ENCODE peak calls at places on chromosomes 13 and 19, in nine cellular contexts. F, B, X, Q, N, M, L, K and O are unnamed samples. For H3K27me3, the result is how much of the 10 kb centered on the place peaks cover.

GRCh38 chr13:103403814-103404213 is 337.6 kb upstream of the SLC10A2 start:
- DNase-seq in F (no peak), B (no peak), X (no peak), Q (no peak), N (no peak), M (no peak), L (no peak), K (no peak), O (no peak)

GRCh38 chr19:49553451-49554271 is 25.9 kb downstream of the RCN3 start:
- DNase-seq in F (peak), B (no peak), X (no peak), Q (no peak), N (peak), M (peak), L (peak), K (no peak), O (no peak)

GRCh38 chr19:7842661-7843294 is 12.8 kb downstream of the EVI5L start:
- DNase-seq in F (no peak), B (no peak), X (no peak), Q (no peak), N (no peak), M (no peak), L (no peak), K (no peak), O (no peak)

GRCh38 chr19:3243851-3244700 is 19.6 kb downstream of the CELF5 start:
- DNase-seq in F (peak), B (peak), X (no peak), Q (no peak), N (peak), M (peak), L (peak), K (peak), O (no peak)

GRCh38 chr19:10104665-10105221 is 1.4 kb upstream of the PPAN start:
- DNase-seq in F (no peak), B (no peak), X (no peak), Q (no peak), N (peak), M (no peak), L (no peak), K (peak), O (no peak)

GRCh38 chr13:44160549-44161278 is 212.9 kb upstream of the SERP2 start:
- DNase-seq in F (no peak), B (no peak), X (no peak), Q (no peak), N (no peak), M (no peak), L (no peak), K (no peak), O (peak)

GRCh38 chr13:49302817-49303216 is 55.1 kb downstream of the CDADC1 start:
- DNase-seq in F (no peak), B (no peak), X (no peak), Q (no peak), N (no peak), M (no peak), L (no peak), K (no peak), O (no peak)

GRCh38 chr13:100212904-100213538 is 124.1 kb downstream of the PCCA start:
- DNase-seq in F (no peak), B (no peak), X (no peak), Q (no peak), N (no peak), M (no peak), L (no peak), K (no peak), O (no peak)

GRCh38 chr19:17109962-17110598 is 34.5 kb downstream of the MYO9B start:
- DNase-seq in F (no peak), B (no peak), X (no peak), Q (peak), N (no peak), M (no peak), L (no peak), K (no peak), O (no peak)

GRCh38 chr13:70415141-70415540 is 306.9 kb upstream of the KLHL1 start:
- DNase-seq in F (no peak), B (no peak), X (no peak), Q (no peak), N (no peak), M (no peak), L (no peak), K (no peak), O (no peak)

GRCh38 chr19:48965806-48966540 is 864 bp downstream of the FTL start:
- DNase-seq in F (peak), B (peak), X (peak), Q (peak), N (peak), M (peak), L (peak), K (peak), O (no peak)

GRCh38 chr13:66036024-66036614 is 1194.0 kb downstream of the PCDH9 start:
- DNase-seq in F (peak), B (peak), X (no peak), Q (no peak), N (no peak), M (no peak), L (no peak), K (no peak), O (no peak)

GRCh38 chr19:5308471-5309437 is 31.9 kb downstream of the PTPRS start:
- DNase-seq in F (peak), B (no peak), X (no peak), Q (peak), N (no peak), M (peak), L (peak), K (no peak), O (no peak)

GRCh38 chr13:26853272-26853818 is 92.8 kb upstream of the GPR12 start:
- DNase-seq in F (no peak), B (no peak), X (no peak), Q (no peak), N (no peak), M (no peak), L (no peak), K (no peak), O (no peak)
- H3K27me3 ChIP-seq in F (under half), B (under half), X (under half), Q (half or more), N (under half), M (under half), L (under half), K (under half), O (under half)

DNA sequence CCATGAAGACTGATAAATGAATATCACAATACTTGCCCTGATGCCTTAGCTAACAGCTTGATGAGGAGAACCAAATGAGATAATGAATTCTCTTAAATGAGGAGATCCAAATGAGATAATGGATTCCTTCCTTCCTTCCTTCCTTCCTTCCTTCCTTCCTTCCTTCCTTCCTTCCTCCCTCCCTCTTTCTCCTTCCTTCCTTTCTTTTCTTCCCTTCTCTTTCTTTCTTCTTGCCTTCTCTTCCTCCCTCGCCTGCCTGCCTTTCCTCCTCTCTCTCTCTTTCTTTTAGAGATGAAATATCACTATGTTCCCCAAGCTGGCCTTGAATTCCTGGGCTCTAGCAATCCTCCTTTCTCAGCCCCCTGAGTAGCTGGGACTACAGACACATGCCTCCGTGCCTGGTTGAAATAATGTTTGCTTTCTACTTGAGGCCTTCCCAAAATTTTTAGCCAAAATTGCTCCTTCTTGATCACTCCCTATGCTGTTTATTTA is 4.0 kb upstream of the SLAIN1 start:
- DNase-seq in F (no peak), B (no peak), X (no peak), Q (no peak), N (no peak), M (no peak), L (no peak), K (no peak), O (no peak)
- H3K27me3 ChIP-seq in F (under half), B (under half), X (under half), Q (under half), N (under half), M (under half), L (under half), K (under half), O (under half)

GRCh38 chr13:51220706-51221105 is 1.5 kb upstream of the FAM124A start:
- DNase-seq in F (peak), B (no peak), X (no peak), Q (no peak), N (no peak), M (no peak), L (no peak), K (no peak), O (no peak)
- H3K27me3 ChIP-seq in F (under half), B (under half), X (under half), Q (under half), N (under half), M (under half), L (under half), K (half or more), O (under half)

DNA sequence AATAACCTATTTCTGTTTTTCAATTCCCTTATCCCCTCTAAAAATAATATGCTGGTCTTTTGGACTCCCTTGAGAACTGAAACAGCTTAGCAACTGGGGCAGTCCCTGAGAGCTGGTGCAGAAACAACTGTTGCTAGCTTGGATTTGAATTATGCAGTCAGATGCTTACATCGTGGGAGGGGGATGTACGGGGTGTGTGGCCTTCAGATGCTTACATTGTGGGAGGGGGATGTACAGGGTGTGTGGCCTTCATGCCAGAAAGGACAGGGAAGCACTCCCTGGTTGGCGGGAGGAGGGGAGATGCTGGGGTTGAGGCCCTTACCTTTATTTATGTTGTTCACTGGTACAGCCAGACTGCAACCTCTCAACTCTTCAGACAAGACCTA is 25.6 kb downstream of the LRCH1 start:
- DNase-seq in F (no peak), B (no peak), X (no peak), Q (no peak), N (no peak), M (no peak), L (no peak), K (no peak), O (no peak)
- H3K27me3 ChIP-seq in F (under half), B (under half), X (under half), Q (under half), N (under half), M (under half), L (under half), K (under half), O (under half)

GRCh38 chr19:13875824-13876223 is 1.1 kb upstream of the NANOS3 start:
- DNase-seq in F (no peak), B (no peak), X (no peak), Q (no peak), N (no peak), M (no peak), L (no peak), K (no peak), O (no peak)
- H3K27me3 ChIP-seq in F (under half), B (half or more), X (under half), Q (under half), N (under half), M (under half), L (under half), K (under half), O (under half)

DNA sequence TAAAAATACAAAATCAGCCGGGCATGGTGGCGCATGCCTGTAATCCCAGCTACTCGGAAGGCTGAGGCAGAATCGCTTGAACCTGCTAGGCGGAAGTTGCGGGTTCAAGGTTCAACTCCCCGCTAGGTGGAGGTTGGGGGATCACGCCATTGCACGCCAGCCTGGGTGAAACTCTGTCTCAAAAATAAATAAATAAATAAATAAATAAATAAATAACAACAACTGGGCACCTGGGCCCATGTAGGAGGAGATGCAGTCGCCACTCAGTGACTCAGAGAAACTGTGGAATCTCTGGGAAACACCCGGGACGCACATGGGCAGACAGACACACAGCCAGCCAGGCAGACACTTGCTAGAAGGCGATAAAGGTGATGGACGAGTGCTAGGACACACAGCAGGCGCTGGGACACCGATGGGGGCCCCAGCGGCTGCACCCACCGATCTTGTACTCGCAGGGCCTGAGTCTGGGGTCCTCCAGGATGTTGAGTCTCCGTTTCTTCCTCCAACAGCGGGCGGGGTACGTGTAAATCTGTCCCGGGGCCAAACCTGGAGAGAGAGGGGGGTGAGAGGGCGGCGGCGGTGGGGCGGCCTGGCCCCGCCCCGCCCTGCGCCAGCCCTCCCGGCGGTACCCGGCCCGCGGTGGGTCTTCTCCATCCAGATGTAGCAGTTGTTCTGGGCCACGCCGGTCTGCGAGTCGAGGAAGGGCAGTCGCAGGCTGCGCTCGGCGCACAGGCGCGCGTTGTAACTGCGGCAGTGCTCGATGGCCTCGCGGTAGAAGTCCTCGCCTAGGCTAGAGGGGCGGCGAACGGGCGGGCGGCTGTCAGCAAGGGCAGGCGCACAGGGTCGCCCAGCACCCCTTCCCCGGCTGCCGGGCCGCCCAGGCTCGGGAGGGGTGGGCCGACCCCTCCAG is 1.8 kb downstream of the DPF1 start:
- DNase-seq in F (no peak), B (no peak), X (no peak), Q (no peak), N (no peak), M (peak), L (no peak), K (no peak), O (no peak)
- H3K27me3 ChIP-seq in F (under half), B (under half), X (half or more), Q (half or more), N (under half), M (under half), L (under half), K (half or more), O (under half)

DNA sequence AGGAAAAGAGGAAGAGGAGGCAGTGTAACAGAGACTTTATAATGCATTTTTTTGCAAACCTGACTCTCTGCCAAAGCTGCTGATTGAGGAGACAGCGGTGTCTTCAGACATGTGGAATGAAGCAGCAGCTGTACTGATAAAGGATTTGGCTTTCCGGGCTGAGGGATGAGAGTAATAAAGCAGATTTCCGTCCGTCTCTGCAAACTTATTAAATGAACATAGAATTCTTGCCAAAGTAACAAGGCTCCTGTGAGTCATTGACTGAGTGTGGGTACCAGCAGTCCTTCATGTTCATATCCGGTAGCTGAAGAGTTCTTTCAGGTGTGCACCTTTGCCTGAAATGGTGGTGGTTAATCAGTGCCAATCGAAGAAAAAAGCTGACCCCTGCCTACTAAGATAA is 112.6 kb downstream of the LIG4 start:
- DNase-seq in F (peak), B (no peak), X (no peak), Q (no peak), N (no peak), M (no peak), L (no peak), K (no peak), O (no peak)
- H3K27me3 ChIP-seq in F (under half), B (under half), X (under half), Q (under half), N (under half), M (under half), L (under half), K (under half), O (under half)

GRCh38 chr13:25168800-25169199 is 3.3 kb downstream of the AMER2 start:
- DNase-seq in F (no peak), B (no peak), X (no peak), Q (no peak), N (no peak), M (no peak), L (no peak), K (no peak), O (no peak)

GRCh38 chr13:25169951-25170553 is 2.0 kb downstream of the AMER2 start:
- DNase-seq in F (no peak), B (no peak), X (peak), Q (no peak), N (no peak), M (no peak), L (no peak), K (no peak), O (no peak)

GRCh38 chr13:25170554-25171107 is 1.5 kb downstream of the AMER2 start:
- DNase-seq in F (no peak), B (peak), X (no peak), Q (no peak), N (no peak), M (peak), L (no peak), K (no peak), O (no peak)

GRCh38 chr13:25167775-25168174 is 4.3 kb downstream of the AMER2 start:
- DNase-seq in F (no peak), B (no peak), X (no peak), Q (no peak), N (no peak), M (no peak), L (no peak), K (no peak), O (no peak)

DNA sequence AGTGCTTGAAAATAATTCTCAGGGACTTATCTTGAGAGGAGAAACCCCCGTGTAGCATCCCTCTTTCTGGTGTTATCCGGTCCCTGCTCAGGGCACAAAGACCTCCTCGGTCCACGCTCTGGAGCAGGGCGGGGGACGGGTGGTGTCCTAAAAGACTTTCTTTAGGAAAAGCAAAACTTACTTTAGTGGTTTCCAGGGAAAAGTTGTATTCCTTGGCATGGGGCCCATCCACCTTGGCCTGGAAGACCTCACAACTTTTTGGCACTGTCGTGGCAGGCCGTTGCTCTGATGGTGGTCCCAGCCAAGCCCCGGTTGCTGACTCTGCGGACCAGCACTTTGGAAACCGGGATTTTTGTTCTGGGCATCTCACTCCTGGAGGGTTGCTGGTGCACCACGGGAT is 2.7 kb downstream of the AMER2 start:
- DNase-seq in F (no peak), B (no peak), X (peak), Q (no peak), N (no peak), M (no peak), L (no peak), K (no peak), O (no peak)
- H3K27me3 ChIP-seq in F (under half), B (half or more), X (half or more), Q (half or more), N (under half), M (half or more), L (under half), K (under half), O (under half)

DNA sequence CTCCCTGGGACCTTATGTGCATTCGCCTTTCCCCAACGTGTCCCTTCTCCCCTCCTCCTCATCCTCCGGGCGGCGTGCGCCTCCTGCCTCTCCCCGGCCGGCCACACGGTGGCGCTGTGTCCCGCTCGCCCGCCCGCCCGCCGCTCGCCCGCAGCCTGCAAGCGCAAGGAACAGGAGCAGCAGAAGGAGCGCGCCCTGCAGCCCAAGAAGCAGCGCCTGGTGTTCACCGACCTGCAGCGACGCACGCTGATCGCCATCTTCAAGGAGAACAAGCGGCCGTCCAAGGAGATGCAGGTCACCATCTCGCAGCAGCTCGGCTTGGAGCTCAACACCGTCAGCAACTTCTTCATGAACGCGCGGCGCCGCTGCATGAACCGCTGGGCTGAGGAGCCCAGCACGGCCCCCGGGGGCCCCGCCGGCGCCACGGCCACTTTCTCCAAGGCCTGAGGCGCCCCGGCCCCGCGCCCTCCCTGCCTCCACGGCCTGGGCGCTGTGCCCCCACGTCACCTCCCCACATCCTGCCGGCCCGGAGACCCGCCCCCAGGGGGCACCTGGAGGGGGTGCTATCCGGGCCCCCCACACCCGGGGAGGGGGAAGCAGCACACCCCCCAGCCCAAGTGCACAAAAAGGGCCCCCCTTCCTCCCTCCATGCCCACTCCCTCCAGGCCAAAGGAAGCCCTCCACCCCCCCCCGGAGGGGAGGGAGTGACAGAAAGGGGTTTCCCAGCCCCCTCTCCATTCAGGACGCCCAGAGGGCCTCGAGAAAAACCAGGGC is 21.9 kb downstream of the ONECUT3 start:
- DNase-seq in F (no peak), B (no peak), X (no peak), Q (no peak), N (peak), M (peak), L (no peak), K (no peak), O (no peak)
- H3K27me3 ChIP-seq in F (under half), B (half or more), X (half or more), Q (half or more), N (under half), M (half or more), L (under half), K (half or more), O (under half)

DNA sequence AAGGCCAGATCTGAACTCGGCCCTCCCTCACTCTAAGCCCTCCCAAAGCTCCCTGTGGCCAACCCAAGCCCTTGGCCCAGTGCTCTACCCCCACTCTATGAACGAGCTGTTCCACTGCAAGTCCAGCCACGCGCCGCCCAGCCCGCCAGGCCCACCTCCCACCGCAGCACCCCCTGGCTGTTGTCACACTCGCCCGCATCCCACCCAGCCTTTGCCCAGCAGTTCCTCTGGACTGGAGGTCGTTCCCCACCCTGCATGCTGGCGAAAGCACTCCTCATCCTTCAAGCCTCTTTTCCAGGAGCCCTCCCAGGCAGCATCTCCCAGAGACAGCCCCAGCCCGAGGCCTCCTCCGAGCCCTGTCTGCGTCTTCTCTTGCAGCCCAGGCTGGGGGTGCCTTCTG is 33.1 kb upstream of the ONECUT3 start:
- DNase-seq in F (no peak), B (no peak), X (no peak), Q (no peak), N (no peak), M (no peak), L (no peak), K (no peak), O (no peak)
- H3K27me3 ChIP-seq in F (under half), B (half or more), X (half or more), Q (half or more), N (under half), M (under half), L (under half), K (under half), O (under half)